ENCODE peak calls at places on chromosome 4, in five cellular contexts. W is mammary epithelial cell, C is GM12865, E is fibroblast of mammary gland, Y is bronchial epithelial cell. H is an unnamed sample.

GRCh38 chr4:11724731-11725130 is 296.0 kb upstream of the HS3ST1 start:
- DNase-seq in W (peak; percentile 51), E (peak; percentile 69), Y (peak; percentile 86), C (no peak), H (no peak)

GRCh38 chr4:57147335-57148060 is 37.3 kb upstream of the IGFBP7 start:
- DNase-seq in Y (peak; percentile 88), E (peak; percentile 91), W (no peak), C (no peak), H (no peak)

GRCh38 chr4:93648258-93648657 is 180.3 kb upstream of the ATOH1 start:
- DNase-seq in E (no peak), C (no peak), Y (no peak), W (no peak), H (no peak)

GRCh38 chr4:104868942-104869341 is 277.7 kb upstream of the TET2 start:
- DNase-seq in C (peak; percentile 77), E (no peak), Y (no peak), W (no peak), H (no peak)

GRCh38 chr4:40289366-40290188 is 45.6 kb upstream of the CHRNA9 start:
- DNase-seq in W (no peak), E (peak; percentile 52), Y (peak; percentile 38), C (peak; percentile 49), H (no peak)

GRCh38 chr4:10030946-10031662 is 9.8 kb upstream of the SLC2A9 start:
- DNase-seq in W (no peak), Y (no peak), E (no peak), C (no peak), H (no peak)

GRCh38 chr4:39937683-39938268 is 39.9 kb downstream of the PDS5A start:
- DNase-seq in Y (peak; percentile 47), E (no peak), W (no peak), C (peak; percentile 74), H (no peak)

GRCh38 chr4:93776386-93777080 is 52.0 kb upstream of the ATOH1 start:
- DNase-seq in Y (peak; percentile 93), C (no peak), E (peak; percentile 29), W (peak; percentile 87), H (no peak)

GRCh38 chr4:69818060-69818639 is 41.8 kb downstream of the SULT1E1 start:
- DNase-seq in Y (no peak), W (no peak), C (no peak), E (no peak), H (no peak)

GRCh38 chr4:182062936-182063335 is 180.3 kb upstream of the TENM3 start:
- DNase-seq in Y (peak; percentile 84), C (peak; percentile 11), W (peak; percentile 80), E (peak; percentile 82), H (no peak)

GRCh38 chr4:87497141-87497540 is 32.0 kb downstream of the SPARCL1 start:
- DNase-seq in Y (no peak), W (no peak), E (peak; percentile 25), C (peak; percentile 30), H (peak; percentile 72)

GRCh38 chr4:95190751-95191436 is 357.9 kb downstream of the UNC5C start:
- DNase-seq in W (peak; percentile 10), C (no peak), Y (peak; percentile 3), E (no peak), H (no peak)

GRCh38 chr4:169070071-169070894 is 60.2 kb upstream of the CBR4 start:
- DNase-seq in W (peak; percentile 99), E (peak; percentile 94), Y (peak; percentile 100), C (no peak), H (peak; percentile 92)

GRCh38 chr4:74189331-74190043 is 31.6 kb downstream of the MTHFD2L start:
- DNase-seq in W (peak; percentile 44), C (peak; percentile 72), E (peak; percentile 70), Y (peak; percentile 71), H (peak; percentile 76)

GRCh38 chr4:44563496-44563895 is 87.9 kb downstream of the YIPF7 start:
- DNase-seq in Y (peak; percentile 35), C (no peak), E (no peak), W (peak; percentile 5), H (no peak)

GRCh38 chr4:82667761-82668505 is 106.1 kb upstream of the TMEM150C start:
- DNase-seq in Y (no peak), W (no peak), C (no peak), E (no peak), H (peak; percentile 34)

GRCh38 chr4:159016527-159017137 is 86.2 kb upstream of the RAPGEF2 start:
- DNase-seq in Y (no peak), W (no peak), E (no peak), C (peak; percentile 69), H (peak; percentile 80)

GRCh38 chr4:160180206-160180605 is 1077.3 kb downstream of the RAPGEF2 start:
- DNase-seq in W (peak; percentile 77), Y (peak; percentile 45), E (peak; percentile 66), C (no peak), H (no peak)

GRCh38 chr4:184309241-184310170 is 91.8 kb upstream of the ENPP6 start:
- DNase-seq in W (peak; percentile 29), Y (no peak), E (no peak), C (no peak), H (no peak)

GRCh38 chr4:140851032-140851636 is 94.9 kb upstream of the TBC1D9 start:
- DNase-seq in E (peak; percentile 66), W (peak; percentile 45), Y (peak; percentile 57), C (peak; percentile 76), H (peak; percentile 84)

GRCh38 chr4:167555338-167556022 is 321.2 kb upstream of the SPOCK3 start:
- DNase-seq in W (no peak), E (no peak), C (no peak), Y (peak; percentile 46), H (no peak)
- TF ChIP-seq CTCF in W (no peak), E (no peak), C (no peak), Y (no peak), H (no peak)

GRCh38 chr4:7723625-7724024 is 216.0 kb downstream of the AFAP1 start:
- DNase-seq in E (no peak), Y (no peak), W (no peak), C (no peak), H (no peak)

GRCh38 chr4:7722716-7723115 is 216.9 kb downstream of the AFAP1 start:
- DNase-seq in Y (no peak), W (no peak), C (no peak), E (no peak), H (no peak)

GRCh38 chr4:7719354-7720174 is 220.1 kb downstream of the AFAP1 start:
- DNase-seq in Y (peak; percentile 8), E (peak; percentile 19), C (peak; percentile 22), W (peak; percentile 12), H (peak; percentile 90)

GRCh38 chr4:7725951-7726350 is 213.7 kb downstream of the AFAP1 start:
- DNase-seq in W (peak; percentile 68), E (peak; percentile 66), C (no peak), Y (peak; percentile 25), H (no peak)

DNA sequence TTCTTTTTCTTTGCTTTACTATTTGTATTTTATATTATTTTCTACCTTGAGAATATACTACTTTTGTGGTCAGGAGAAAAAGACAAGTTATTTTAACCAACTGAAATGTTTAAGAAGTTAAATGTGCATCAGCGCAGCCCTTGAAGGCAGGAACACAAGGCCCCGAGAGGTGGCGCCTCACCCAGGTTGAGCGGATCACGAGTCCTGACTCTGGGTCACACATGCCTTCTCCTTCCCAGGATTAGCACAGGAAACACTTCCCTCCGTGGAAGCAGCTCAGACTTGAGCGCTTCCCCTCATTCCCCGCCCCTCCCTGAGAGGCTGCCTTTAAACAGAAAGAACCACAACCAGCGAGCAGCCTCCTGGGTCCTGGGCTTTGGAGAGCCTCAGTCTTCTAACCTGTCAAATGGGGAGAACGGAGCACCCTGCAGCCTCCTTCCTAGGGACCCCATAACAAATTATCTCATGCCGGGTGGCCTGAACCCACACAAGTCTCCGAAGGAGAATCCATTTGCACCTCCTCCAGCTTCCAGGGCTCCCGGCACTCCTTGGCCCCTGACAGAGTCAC is 217.6 kb downstream of the AFAP1 start:
- DNase-seq in E (no peak), C (no peak), W (no peak), Y (no peak), H (no peak)
- TF ChIP-seq CTCF in E (no peak), C (peak; percentile 11), W (no peak), Y (no peak), H (peak; percentile 23)

DNA sequence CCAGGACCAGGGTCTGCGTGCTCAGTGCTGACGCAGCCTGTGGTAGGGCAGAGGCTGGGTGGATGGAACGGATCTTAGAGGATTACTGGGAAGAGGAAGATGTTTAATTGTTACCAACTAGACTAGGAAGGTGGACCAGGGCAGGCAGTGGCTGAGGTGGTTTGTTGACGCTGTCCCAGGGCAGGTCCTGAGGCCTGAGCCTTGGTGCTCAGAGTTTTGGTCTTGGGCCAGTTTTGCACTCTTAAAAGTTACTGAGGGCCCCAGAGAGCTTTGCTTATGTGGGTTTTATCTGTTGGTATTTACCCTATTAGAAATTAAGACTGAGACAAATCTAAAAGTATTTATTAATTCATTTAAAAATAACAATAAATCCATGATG is 20.4 kb downstream of the RNF212 start:
- DNase-seq in Y (no peak), C (no peak), W (no peak), E (no peak), H (no peak)
- TF ChIP-seq CTCF in Y (no peak), C (no peak), W (no peak), E (no peak), H (no peak)

DNA sequence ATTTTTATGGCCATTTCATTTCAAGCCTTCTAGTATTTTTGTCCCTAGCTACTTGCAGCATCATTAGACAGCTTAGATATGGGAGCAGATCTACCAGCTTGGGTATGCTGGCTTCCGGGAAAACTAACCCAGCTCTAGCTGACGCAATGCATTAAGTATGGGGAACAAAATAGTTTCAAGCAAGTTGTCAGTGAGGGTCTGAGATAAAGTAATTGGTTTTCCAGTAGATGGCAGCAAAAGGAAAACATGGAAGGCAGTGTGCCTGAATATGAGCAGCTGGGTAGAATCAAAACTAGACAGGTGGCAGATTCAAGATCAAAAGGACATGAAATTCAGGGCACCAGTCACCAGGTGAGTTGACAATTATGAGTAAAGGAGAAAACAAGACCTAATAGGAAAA is 340.9 kb upstream of the CTSO start:
- DNase-seq in Y (peak; percentile 81), W (peak; percentile 69), E (peak; percentile 71), C (peak; percentile 28), H (peak; percentile 68)
- TF ChIP-seq CTCF in Y (no peak), W (peak; percentile 13), E (peak; percentile 47), C (no peak), H (peak; percentile 76)

H was measured in GM23338.